ENCODE peak calls at places on chromosome 1, in eight cellular contexts. S is CD4-positive, alpha-beta T cell; Y is omental fat pad; T is fibroblast of mammary gland; E is right lobe of liver; X is astrocyte of the spinal cord; D is neural crest cell; F is mesothelial cell of epicardium. N is an unnamed sample.

GRCh38 chr1:240152611-240153297 is 61.1 kb downstream of the FMN2 start:
- DNase-seq in S (no peak), Y (no peak), T (peak; percentile 35), E (no peak), X (no peak), D (no peak), F (no peak), N (no peak)

GRCh38 chr1:90402893-90403849 is 313.9 kb downstream of the BARHL2 start:
- DNase-seq in S (no peak), Y (no peak), T (peak; percentile 94), E (no peak), X (peak; percentile 98), D (no peak), F (peak; percentile 41), N (no peak)

GRCh38 chr1:29415861-29416260 is 179.5 kb downstream of the PTPRU start:
- DNase-seq in S (no peak), Y (no peak), T (no peak), E (no peak), X (no peak), D (no peak), F (no peak), N (no peak)

GRCh38 chr1:55039342-55040082 is at the start of gene PCSK9:
- DNase-seq in S (no peak), Y (no peak), T (peak; percentile 66), E (peak; percentile 83), X (peak; percentile 23), D (peak; percentile 52), F (peak; percentile 79), N (no peak)

GRCh38 chr1:24366707-24367106 is 46.9 kb downstream of the STPG1 start:
- DNase-seq in S (no peak), Y (no peak), T (no peak), E (no peak), X (no peak), D (no peak), F (no peak), N (peak; percentile 18)

GRCh38 chr1:234607091-234608025 is 2.6 kb downstream of the IRF2BP2 start:
- DNase-seq in S (peak; percentile 13), Y (no peak), T (peak; percentile 44), E (peak; percentile 44), X (peak; percentile 56), D (no peak), F (no peak), N (no peak)

GRCh38 chr1:203475012-203475981 is at the start of gene PRELP:
- DNase-seq in S (no peak), Y (no peak), T (no peak), E (no peak), X (no peak), D (no peak), F (no peak), N (no peak)

GRCh38 chr1:167447521-167448136 is 70.7 kb downstream of the CD247 start:
- DNase-seq in S (peak; percentile 78), Y (no peak), T (no peak), E (no peak), X (no peak), D (no peak), F (no peak), N (peak; percentile 47)

GRCh38 chr1:14240265-14240664 is 358.2 kb upstream of the KAZN start:
- DNase-seq in S (no peak), Y (no peak), T (no peak), E (no peak), X (no peak), D (no peak), F (no peak), N (no peak)

GRCh38 chr1:42736571-42737200 is 3.4 kb downstream of the CLDN19 start:
- DNase-seq in S (no peak), Y (no peak), T (no peak), E (no peak), X (no peak), D (no peak), F (no peak), N (no peak)

GRCh38 chr1:36643391-36644270 is 160.9 kb upstream of the CSF3R start:
- DNase-seq in S (no peak), Y (no peak), T (no peak), E (no peak), X (no peak), D (no peak), F (no peak), N (no peak)

GRCh38 chr1:23930861-23931471 is 17.8 kb upstream of the CNR2 start:
- DNase-seq in S (no peak), Y (no peak), T (peak; percentile 75), E (no peak), X (peak; percentile 31), D (no peak), F (no peak), N (peak; percentile 54)

GRCh38 chr1:171219751-171220385 is 28.4 kb upstream of the FMO1 start:
- DNase-seq in S (no peak), Y (no peak), T (peak; percentile 89), E (no peak), X (peak; percentile 97), D (no peak), F (no peak), N (no peak)

GRCh38 chr1:161076410-161076809 is 6.7 kb upstream of the ARHGAP30 start:
- DNase-seq in S (no peak), Y (no peak), T (no peak), E (no peak), X (no peak), D (no peak), F (no peak), N (no peak)

GRCh38 chr1:206507395-206508129 is at the start of gene RASSF5:
- DNase-seq in S (peak; percentile 78), Y (peak; percentile 70), T (no peak), E (peak; percentile 91), X (peak; percentile 58), D (peak; percentile 30), F (peak; percentile 61), N (peak; percentile 91)

GRCh38 chr1:154992721-154993571 is 440 bp upstream of the LENEP start:
- DNase-seq in S (no peak), Y (no peak), T (peak; percentile 74), E (no peak), X (peak; percentile 51), D (no peak), F (no peak), N (no peak)

GRCh38 chr1:247146671-247147070 is 25.1 kb downstream of the ZNF124 start:
- DNase-seq in S (no peak), Y (no peak), T (no peak), E (no peak), X (no peak), D (no peak), F (no peak), N (no peak)
- TF ChIP-seq CTCF in S (no peak), Y (no peak), T (peak; percentile 19), E (no peak), X (no peak), D (peak; percentile 29), F (no peak), N (no peak)

DNA sequence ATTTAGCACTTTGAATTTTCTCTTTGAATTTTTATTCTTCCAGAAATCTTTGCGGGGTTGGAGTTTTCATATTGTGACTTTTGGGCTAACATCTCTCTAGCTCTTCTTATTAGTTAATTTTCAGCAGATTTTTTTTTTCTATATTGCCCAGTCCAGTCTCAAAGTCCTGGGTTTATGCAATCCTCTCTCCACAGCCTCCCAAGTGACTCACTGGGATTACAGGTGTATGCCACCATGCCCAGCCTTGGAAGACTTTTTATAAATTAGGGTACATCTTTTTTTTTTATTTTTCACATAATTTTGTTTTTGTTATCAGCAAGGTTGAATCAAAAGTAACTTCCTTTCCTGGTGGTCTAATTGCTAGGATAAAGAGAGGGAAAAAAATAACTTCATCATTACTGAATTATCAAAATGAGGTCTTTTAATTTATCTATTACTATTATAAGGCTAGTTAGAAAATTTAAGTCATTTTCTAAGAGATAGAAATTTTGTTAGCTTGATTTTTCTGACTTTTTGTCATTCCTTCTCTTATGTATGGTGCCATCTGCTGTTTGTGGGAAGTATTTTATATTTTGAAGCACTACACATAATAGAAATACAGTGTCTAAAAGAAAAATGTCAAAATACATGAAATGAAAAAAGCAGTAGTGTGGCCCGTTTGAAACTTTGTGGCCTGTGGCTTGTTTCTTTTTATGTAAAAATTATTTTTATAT is 273.4 kb upstream of the CACYBP start:
- DNase-seq in S (no peak), Y (no peak), T (peak; percentile 48), E (no peak), X (peak; percentile 58), D (no peak), F (no peak), N (no peak)
- TF ChIP-seq CTCF in S (peak; percentile 59), Y (no peak), T (peak; percentile 49), E (peak; percentile 45), X (peak; percentile 44), D (peak; percentile 76), F (peak; percentile 74), N (peak; percentile 25)

GRCh38 chr1:27299385-27300252 is 22.3 kb upstream of the TMEM222 start:
- DNase-seq in S (no peak), Y (peak; percentile 30), T (peak; percentile 99), E (no peak), X (peak; percentile 98), D (no peak), F (peak; percentile 80), N (no peak)

GRCh38 chr1:27298632-27299384 is 23.2 kb upstream of the TMEM222 start:
- DNase-seq in S (no peak), Y (no peak), T (peak; percentile 16), E (no peak), X (no peak), D (no peak), F (no peak), N (no peak)

GRCh38 chr1:27297903-27298302 is 24.1 kb upstream of the TMEM222 start:
- DNase-seq in S (no peak), Y (no peak), T (no peak), E (no peak), X (no peak), D (no peak), F (no peak), N (no peak)

GRCh38 chr1:27293915-27294314 is 28.0 kb upstream of the TMEM222 start:
- DNase-seq in S (no peak), Y (no peak), T (no peak), E (no peak), X (no peak), D (no peak), F (no peak), N (no peak)

DNA sequence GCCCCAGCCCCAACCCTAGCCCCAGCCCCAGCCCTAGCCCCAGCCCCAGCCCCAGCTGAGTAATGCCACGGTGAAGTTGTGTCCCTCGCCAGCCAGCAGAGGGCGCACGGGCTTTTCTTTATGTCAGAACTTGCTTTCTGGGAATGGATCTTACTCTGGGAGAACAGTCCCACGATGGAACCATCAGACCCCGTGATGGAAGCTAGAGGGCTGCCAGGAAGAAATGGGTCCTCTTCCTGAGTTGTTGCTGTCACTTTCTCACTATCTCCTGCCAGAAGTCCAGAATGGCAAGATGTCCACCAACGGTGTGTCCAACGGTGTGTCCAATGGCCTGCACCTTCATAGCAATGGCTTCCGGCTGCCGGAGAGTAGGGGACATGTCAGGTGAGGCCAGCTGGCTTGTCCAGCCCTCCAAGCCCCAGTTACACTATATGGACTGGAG is 25.2 kb upstream of the TMEM222 start:
- DNase-seq in S (peak; percentile 57), Y (peak; percentile 65), T (peak; percentile 57), E (peak; percentile 65), X (peak; percentile 59), D (peak; percentile 84), F (peak; percentile 82), N (peak; percentile 79)
- TF ChIP-seq CTCF in S (peak; percentile 62), Y (no peak), T (peak; percentile 63), E (peak; percentile 18), X (peak; percentile 79), D (peak; percentile 70), F (peak; percentile 69), N (peak; percentile 75)

DNA sequence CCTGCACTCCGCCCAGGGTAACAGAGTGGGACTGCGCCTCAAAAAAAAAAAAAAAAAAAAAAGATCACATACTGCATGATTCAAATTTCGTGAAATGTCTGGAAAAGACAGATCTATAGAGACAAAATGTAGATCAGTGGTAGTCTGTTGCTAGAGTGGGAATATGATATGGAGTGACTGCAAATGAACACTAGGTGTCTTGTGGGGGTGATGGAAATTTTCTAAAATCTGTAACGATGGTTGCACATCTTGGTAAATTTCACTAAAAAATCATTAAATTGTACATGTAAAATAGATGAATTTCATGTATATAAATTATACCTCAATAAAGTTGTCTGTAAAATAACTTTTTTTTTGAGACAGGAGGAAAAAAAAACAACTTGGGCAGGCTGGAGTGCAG is 5.5 kb downstream of the AIDA start:
- DNase-seq in S (no peak), Y (no peak), T (no peak), E (no peak), X (no peak), D (no peak), F (no peak), N (no peak)
- TF ChIP-seq CTCF in S (no peak), Y (no peak), T (no peak), E (no peak), X (no peak), D (peak; percentile 44), F (peak; percentile 13), N (no peak)